ENCODE peak calls at places on chromosome 21, in seven cellular contexts. V is neural progenitor cell, S is HCT116, A is H9, C is MM.1S, N is PC-3, J is mammary epithelial cell. Y is an unnamed sample.

GRCh38 chr21:28805885-28806284 is 186.8 kb downstream of the LTN1 start:
- DNase-seq in N (peak; percentile 65), S (no peak), A (no peak), J (no peak), C (no peak), V (no peak), Y (peak; percentile 80)

GRCh38 chr21:41222247-41223068 is 54.5 kb downstream of the BACE2 start:
- DNase-seq in N (no peak), C (no peak), A (no peak), S (no peak), J (no peak), V (no peak), Y (peak; percentile 42)

GRCh38 chr21:15441999-15442398 is 287.8 kb upstream of the USP25 start:
- DNase-seq in A (no peak), J (no peak), C (no peak), V (no peak), N (no peak), S (no peak), Y (no peak)

GRCh38 chr21:42373181-42373907 is 7.0 kb upstream of the TFF1 start:
- DNase-seq in N (no peak), V (no peak), J (no peak), A (no peak), S (no peak), C (no peak), Y (no peak)

GRCh38 chr21:41611966-41612606 is 104.1 kb upstream of the TMPRSS2 start:
- DNase-seq in J (peak; percentile 69), C (peak; percentile 81), N (peak; percentile 85), A (peak; percentile 73), S (peak; percentile 50), V (peak; percentile 64), Y (peak; percentile 20)

GRCh38 chr21:17352937-17353655 is 159.7 kb upstream of the CXADR start:
- DNase-seq in S (no peak), A (no peak), J (peak; percentile 28), C (no peak), N (no peak), V (no peak), Y (no peak)

GRCh38 chr21:41766883-41767605 is at the start of gene RIPK4:
- DNase-seq in S (peak; percentile 73), V (peak; percentile 84), J (peak; percentile 93), A (peak; percentile 89), N (peak; percentile 97), C (no peak), Y (no peak)

GRCh38 chr21:21076051-21076450 is 77.8 kb downstream of the NCAM2 start:
- DNase-seq in V (no peak), N (no peak), A (no peak), J (no peak), S (no peak), C (no peak), Y (no peak)

GRCh38 chr21:38989745-38990423 is 184.2 kb downstream of the ETS2 start:
- DNase-seq in J (peak; percentile 91), A (no peak), S (no peak), V (peak; percentile 57), N (peak; percentile 48), C (no peak), Y (peak; percentile 92)

GRCh38 chr21:37551406-37552355 is 185.1 kb downstream of the DYRK1A start:
- DNase-seq in C (no peak), S (no peak), J (no peak), N (no peak), A (no peak), V (no peak), Y (no peak)

GRCh38 chr21:17789660-17790059 is 29.5 kb downstream of the C21orf91 start:
- DNase-seq in J (no peak), N (no peak), C (peak; percentile 42), S (no peak), A (no peak), V (no peak), Y (no peak)

GRCh38 chr21:43345746-43346409 is 81.1 kb downstream of the SIK1 start:
- DNase-seq in V (no peak), C (no peak), N (peak; percentile 59), J (peak; percentile 66), A (no peak), S (no peak), Y (peak; percentile 59)

GRCh38 chr21:36436829-36437744 is 42.8 kb downstream of the CLDN14 start:
- DNase-seq in J (no peak), V (no peak), C (no peak), A (no peak), N (no peak), S (no peak), Y (peak; percentile 34)

GRCh38 chr21:43194303-43195130 is 25.7 kb downstream of the CRYAA start:
- DNase-seq in S (no peak), N (no peak), J (no peak), A (peak; percentile 17), V (no peak), C (no peak), Y (no peak)

GRCh38 chr21:26085882-26086281 is 84.7 kb downstream of the APP start:
- DNase-seq in A (no peak), S (no peak), C (no peak), N (no peak), J (no peak), V (no peak), Y (no peak)
- H3K79me2 ChIP-seq in A (peaks cover 16% of the 10 kb centered on the region), S (peaks cover 93% of the 10 kb centered on the region), C (peaks cover 30% of the 10 kb centered on the region), N (peaks cover 82% of the 10 kb centered on the region), J (peaks cover 95% of the 10 kb centered on the region), V (peaks cover 98% of the 10 kb centered on the region), Y (peaks cover 69% of the 10 kb centered on the region)

GRCh38 chr21:44932366-44933181 is 7.3 kb upstream of the SLX9 start:
- DNase-seq in J (no peak), S (no peak), A (no peak), C (no peak), V (peak; percentile 66), N (peak; percentile 56), Y (no peak)

GRCh38 chr21:44933199-44933937 is 6.5 kb upstream of the SLX9 start:
- DNase-seq in V (no peak), N (no peak), A (no peak), C (no peak), S (no peak), J (no peak), Y (no peak)

GRCh38 chr21:44930543-44930981 is 9.3 kb upstream of the SLX9 start:
- DNase-seq in V (no peak), A (no peak), J (no peak), C (no peak), N (peak; percentile 72), S (no peak), Y (no peak)

GRCh38 chr21:44931137-44931500 is 8.7 kb upstream of the SLX9 start:
- DNase-seq in J (no peak), A (peak; percentile 36), V (no peak), C (no peak), N (peak; percentile 77), S (no peak), Y (no peak)

DNA sequence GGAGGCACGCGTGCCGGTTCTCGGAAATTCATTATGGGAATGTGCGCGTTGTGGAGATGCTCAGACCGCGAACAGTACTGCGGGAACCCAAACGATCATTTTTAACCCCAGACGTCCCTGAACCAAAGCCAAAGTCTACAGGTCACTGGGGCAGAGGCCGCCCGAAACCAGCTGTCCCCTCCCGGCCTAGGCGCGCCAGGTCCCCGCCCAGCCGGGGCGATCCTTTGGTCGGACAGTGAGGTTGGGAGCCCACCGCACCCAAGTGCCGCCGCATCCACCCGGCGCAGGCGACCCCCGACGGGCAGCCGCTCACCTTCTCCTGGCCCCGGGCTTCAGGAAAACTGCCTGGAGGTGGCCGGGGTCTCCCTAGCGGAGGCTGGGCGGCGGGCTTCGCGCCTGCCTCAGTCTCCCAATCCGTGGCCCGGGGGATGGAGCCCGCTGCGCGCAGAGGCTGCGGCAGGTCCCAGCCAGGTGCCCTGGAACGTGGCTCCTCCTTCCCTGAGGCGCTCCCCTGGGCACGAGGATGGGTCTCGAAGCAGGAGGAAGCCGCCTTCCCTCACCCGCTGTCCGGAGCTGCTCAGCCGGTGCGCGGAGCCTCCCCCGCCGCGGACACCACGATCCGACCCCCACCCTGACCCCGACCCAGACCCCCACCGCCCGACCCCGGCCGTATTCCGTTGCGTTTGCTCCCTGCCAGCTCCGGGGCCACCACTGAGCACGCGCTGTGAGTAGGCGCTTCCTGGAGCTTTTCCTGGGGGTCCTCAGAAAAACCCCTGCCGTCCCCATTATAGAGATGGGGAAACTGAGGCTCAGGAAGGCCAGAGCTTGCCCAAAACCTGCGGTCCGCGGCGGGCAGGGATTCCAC is 8.1 kb upstream of the SLX9 start:
- DNase-seq in V (no peak), C (no peak), S (no peak), J (no peak), A (no peak), N (peak; percentile 49), Y (no peak)
- H3K9ac ChIP-seq in V (no peak overlapping the region), C (no peak overlapping the region), S (no peak overlapping the region), J (no peak overlapping the region), A (no peak overlapping the region), N (peak overlapping the region; percentile 73), Y (no peak overlapping the region)

GRCh38 chr21:45887788-45888187 is 93.8 kb upstream of the COL6A1 start:
- DNase-seq in J (no peak), V (no peak), S (no peak), C (no peak), N (no peak), A (no peak), Y (no peak)

GRCh38 chr21:45886610-45887026 is 95.0 kb upstream of the COL6A1 start:
- DNase-seq in S (no peak), V (no peak), C (no peak), N (no peak), A (no peak), J (no peak), Y (no peak)

GRCh38 chr21:45885597-45885929 is 96.0 kb upstream of the COL6A1 start:
- DNase-seq in C (no peak), J (no peak), N (no peak), A (no peak), S (no peak), V (no peak), Y (no peak)

GRCh38 chr21:45888361-45889009 is 93.1 kb upstream of the COL6A1 start:
- DNase-seq in V (no peak), S (no peak), N (no peak), J (no peak), C (no peak), A (no peak), Y (no peak)

GRCh38 chr21:45887121-45887611 is 94.4 kb upstream of the COL6A1 start:
- DNase-seq in C (no peak), J (no peak), S (no peak), V (no peak), N (no peak), A (no peak), Y (peak; percentile 16)
- H3K4me2 ChIP-seq in C (no peak overlapping the region), J (peak overlapping the region; percentile 68), S (no peak overlapping the region), V (no peak overlapping the region), N (no peak overlapping the region), A (no peak overlapping the region), Y (peak overlapping the region; percentile 9)

GRCh38 chr21:34923202-34923601 is 125.9 kb downstream of the RUNX1 start:
- DNase-seq in C (no peak), A (no peak), S (no peak), N (no peak), V (no peak), J (no peak), Y (no peak)

GRCh38 chr21:34924767-34925425 is 124.2 kb downstream of the RUNX1 start:
- DNase-seq in C (no peak), N (no peak), A (no peak), J (no peak), S (no peak), V (no peak), Y (no peak)

GRCh38 chr21:34923626-34924025 is 125.5 kb downstream of the RUNX1 start:
- DNase-seq in C (no peak), S (no peak), V (no peak), J (no peak), N (no peak), A (no peak), Y (no peak)

GRCh38 chr21:34925597-34925996 is 123.5 kb downstream of the RUNX1 start:
- DNase-seq in S (no peak), J (no peak), N (no peak), A (no peak), C (no peak), V (no peak), Y (no peak)

GRCh38 chr21:34924194-34924593 is 124.9 kb downstream of the RUNX1 start:
- DNase-seq in N (no peak), A (no peak), J (no peak), S (no peak), V (no peak), C (no peak), Y (no peak)
- H3K79me2 ChIP-seq in N (no peaks in the 10 kb centered on the region), A (no peaks in the 10 kb centered on the region), J (no peaks in the 10 kb centered on the region), S (no peaks in the 10 kb centered on the region), V (no peaks in the 10 kb centered on the region), C (no peaks in the 10 kb centered on the region), Y (peaks cover 3% of the 10 kb centered on the region)

Y was measured in astrocyte.